ENCODE peak calls at places on chromosome 14, in six cellular contexts. S, Q, B, I, P and N are unnamed samples.

GRCh38 chr14:104545151-104545931 is 34.2 kb upstream of the C14orf180 start:
- DNase-seq in S (no peak), Q (no peak), B (no peak), I (no peak), P (no peak), N (no peak)

GRCh38 chr14:25006961-25007795 is 42.8 kb downstream of the STXBP6 start:
- DNase-seq in S (peak; percentile 8), Q (no peak), B (peak; percentile 71), I (no peak), P (peak; percentile 95), N (peak; percentile 46)

GRCh38 chr14:59787045-59787674 is 83.4 kb downstream of the RTN1 start:
- DNase-seq in S (no peak), Q (no peak), B (no peak), I (no peak), P (no peak), N (no peak)

GRCh38 chr14:90574640-90575131 is 177.9 kb downstream of the CALM1 start:
- DNase-seq in S (no peak), Q (no peak), B (no peak), I (no peak), P (no peak), N (no peak)

GRCh38 chr14:38297681-38298080 is 41.8 kb upstream of the CLEC14A start:
- DNase-seq in S (no peak), Q (no peak), B (no peak), I (no peak), P (peak; percentile 71), N (no peak)

GRCh38 chr14:24692382-24693352 is 58.7 kb upstream of the GZMB start:
- DNase-seq in S (no peak), Q (no peak), B (no peak), I (no peak), P (no peak), N (no peak)

GRCh38 chr14:75497191-75497590 is 25.1 kb upstream of the BATF start:
- DNase-seq in S (no peak), Q (no peak), B (no peak), I (no peak), P (no peak), N (no peak)

GRCh38 chr14:60339571-60339970 is 90.5 kb downstream of the PPM1A start:
- DNase-seq in S (no peak), Q (no peak), B (no peak), I (no peak), P (no peak), N (no peak)

GRCh38 chr14:94889520-94890312 is 119.8 kb upstream of the GSC start:
- DNase-seq in S (no peak), Q (no peak), B (no peak), I (no peak), P (no peak), N (no peak)

GRCh38 chr14:87955501-87955900 is 37.5 kb downstream of the GALC start:
- DNase-seq in S (no peak), Q (no peak), B (no peak), I (no peak), P (no peak), N (no peak)

GRCh38 chr14:90443161-90444076 is 46.6 kb downstream of the CALM1 start:
- DNase-seq in S (no peak), Q (no peak), B (no peak), I (no peak), P (no peak), N (peak; percentile 48)

GRCh38 chr14:51168220-51168613 is 71.8 kb upstream of the TMX1 start:
- DNase-seq in S (no peak), Q (no peak), B (no peak), I (no peak), P (no peak), N (no peak)

GRCh38 chr14:88895116-88895515 is 70.7 kb downstream of the TTC8 start:
- DNase-seq in S (peak; percentile 43), Q (no peak), B (peak; percentile 47), I (no peak), P (peak; percentile 80), N (peak; percentile 34)

GRCh38 chr14:58428011-58428807 is 690 bp downstream of the KIAA0586 start:
- DNase-seq in S (no peak), Q (no peak), B (peak; percentile 18), I (peak; percentile 12), P (peak; percentile 63), N (peak; percentile 63)

GRCh38 chr14:93009471-93010117 is 86.6 kb downstream of the CHGA start:
- DNase-seq in S (no peak), Q (peak; percentile 64), B (no peak), I (no peak), P (no peak), N (no peak)

GRCh38 chr14:69077841-69078240 is 75.1 kb downstream of the DCAF5 start:
- DNase-seq in S (peak; percentile 53), Q (no peak), B (peak; percentile 45), I (no peak), P (peak; percentile 92), N (peak; percentile 50)

GRCh38 chr14:75274045-75274898 is 4.4 kb upstream of the FOS start:
- DNase-seq in S (no peak), Q (no peak), B (no peak), I (no peak), P (no peak), N (no peak)

GRCh38 chr14:57189070-57189469 is 79.6 kb downstream of the EXOC5 start:
- DNase-seq in S (no peak), Q (no peak), B (peak; percentile 38), I (no peak), P (peak; percentile 11), N (peak; percentile 10)

GRCh38 chr14:90785474-90785873 is 30.8 kb downstream of the TTC7B start:
- DNase-seq in S (no peak), Q (no peak), B (no peak), I (peak; percentile 31), P (no peak), N (no peak)

GRCh38 chr14:36518031-36518585 is 1.9 kb downstream of the NKX2-1 start:
- DNase-seq in S (no peak), Q (no peak), B (no peak), I (no peak), P (no peak), N (no peak)

GRCh38 chr14:68684466-68685418 is 108.1 kb downstream of the ZFP36L1 start:
- DNase-seq in S (no peak), Q (no peak), B (no peak), I (no peak), P (no peak), N (no peak)

GRCh38 chr14:91947196-91948184 is at the start of gene FBLN5:
- DNase-seq in S (peak; percentile 74), Q (peak; percentile 32), B (peak; percentile 73), I (peak; percentile 48), P (peak; percentile 88), N (peak; percentile 35)

GRCh38 chr14:32129124-32129523 is 52.0 kb downstream of the ARHGAP5 start:
- DNase-seq in S (no peak), Q (no peak), B (no peak), I (no peak), P (peak; percentile 58), N (peak; percentile 13)

GRCh38 chr14:21734457-21735074 is 60.9 kb upstream of the OR4E1 start:
- DNase-seq in S (no peak), Q (no peak), B (peak; percentile 80), I (no peak), P (peak; percentile 39), N (peak; percentile 20)

GRCh38 chr14:60646202-60646886 is 2.9 kb downstream of the SIX1 start:
- DNase-seq in S (no peak), Q (no peak), B (no peak), I (no peak), P (no peak), N (no peak)

GRCh38 chr14:67580336-67581230 is 19.5 kb downstream of the PIGH start:
- DNase-seq in S (no peak), Q (no peak), B (peak; percentile 72), I (no peak), P (no peak), N (no peak)
- TF ChIP-seq CTCF in S (no peak), Q (no peak), B (peak; percentile 35), I (no peak), P (no peak), N (no peak)

GRCh38 chr14:29926228-29926627 is 1.4 kb downstream of the PRKD1 start:
- DNase-seq in S (no peak), Q (no peak), B (no peak), I (no peak), P (no peak), N (no peak)

GRCh38 chr14:29926701-29927595 is 699 bp downstream of the PRKD1 start:
- DNase-seq in S (no peak), Q (no peak), B (peak; percentile 79), I (peak; percentile 45), P (peak; percentile 43), N (peak; percentile 38)

GRCh38 chr14:29925736-29926135 is 1.9 kb downstream of the PRKD1 start:
- DNase-seq in S (no peak), Q (no peak), B (no peak), I (no peak), P (peak; percentile 49), N (no peak)

GRCh38 chr14:29928342-29928640 is 644 bp upstream of the PRKD1 start:
- DNase-seq in S (no peak), Q (no peak), B (no peak), I (no peak), P (no peak), N (no peak)

GRCh38 chr14:29927596-29928341 is at the start of gene PRKD1:
- DNase-seq in S (no peak), Q (peak; percentile 28), B (peak; percentile 85), I (peak; percentile 51), P (peak; percentile 62), N (peak; percentile 41)
- TF ChIP-seq CTCF in S (no peak), Q (peak; percentile 66), B (no peak), I (no peak), P (peak; percentile 7), N (no peak)

DNA sequence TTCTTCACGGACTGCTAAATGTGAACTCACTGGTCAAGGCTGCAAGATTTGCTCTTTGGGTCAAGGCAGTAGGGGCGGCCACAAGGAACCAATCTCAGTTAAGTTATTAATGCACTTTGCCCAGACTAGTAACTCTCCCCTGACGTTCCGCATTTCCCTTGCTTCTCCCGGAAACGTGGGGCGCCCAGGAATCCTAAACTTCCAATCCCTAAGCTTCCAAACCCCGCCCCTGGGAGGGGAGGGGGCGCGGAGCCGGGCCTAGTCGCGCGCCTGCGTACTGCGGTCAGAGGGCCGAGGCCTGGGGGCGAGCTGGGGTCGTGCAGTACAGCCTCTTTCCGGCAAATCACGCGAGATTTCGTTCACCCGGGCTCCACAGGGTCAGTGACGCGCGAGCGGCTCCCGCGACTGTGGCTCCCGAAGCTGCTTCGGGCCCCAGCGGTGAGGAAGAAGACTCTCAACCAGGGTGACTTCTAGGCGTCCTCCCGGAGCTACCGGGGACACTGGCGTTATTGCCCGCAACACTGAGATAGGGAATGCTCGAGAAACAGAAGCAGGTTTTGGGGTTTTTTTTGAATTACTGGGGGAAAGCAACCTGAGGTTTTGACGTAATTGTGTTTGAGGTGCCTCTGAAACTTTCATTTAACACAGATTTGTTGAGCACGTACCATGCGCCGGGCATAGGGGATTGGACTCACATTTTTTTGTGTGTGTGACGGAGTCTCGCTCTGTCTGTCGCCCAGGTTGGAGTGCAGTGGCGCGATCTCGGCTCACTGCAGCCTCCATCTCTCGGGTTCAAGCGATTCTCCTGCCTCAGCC is at the start of gene PTGR2:
- DNase-seq in S (peak; percentile 94), Q (peak; percentile 94), B (peak; percentile 98), I (peak; percentile 96), P (peak; percentile 96), N (peak; percentile 99)
- TF ChIP-seq CTCF in S (peak; percentile 18), Q (no peak), B (no peak), I (peak; percentile 57), P (peak; percentile 12), N (no peak)

DNA sequence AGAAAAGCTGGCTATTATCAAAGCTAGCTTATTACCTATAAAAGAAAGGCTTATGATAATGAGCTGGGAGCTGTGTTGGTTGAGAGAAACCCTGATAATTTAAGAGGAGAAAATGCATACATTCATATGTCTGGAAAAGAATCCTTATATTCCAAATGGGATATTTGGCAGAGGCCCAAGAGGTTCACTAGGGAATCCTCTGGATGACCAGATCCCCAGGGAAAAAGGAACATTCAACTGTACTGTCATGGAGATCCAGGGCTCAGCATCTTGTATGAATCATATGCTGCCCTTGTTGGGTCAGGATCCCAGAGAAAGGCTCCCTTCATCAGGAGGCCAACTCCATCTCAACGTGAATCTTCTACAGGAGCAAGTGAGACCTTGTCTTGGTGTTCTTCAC is 16.6 kb upstream of the FBXO34 start:
- DNase-seq in S (no peak), Q (no peak), B (no peak), I (no peak), P (no peak), N (no peak)
- TF ChIP-seq CTCF in S (no peak), Q (no peak), B (no peak), I (no peak), P (no peak), N (no peak)